ENCODE peak calls at places on chromosomes 2 and 18, in nine cellular contexts. U, D, C, V, Z, L, T, F and R are unnamed samples.
A peak's percentile ranks its signal among the peaks of the same experiment; 100 is the strongest.

GRCh38 chr2:162888641-162889040 is 50.1 kb upstream of the KCNH7 start:
- DNase-seq in U (no peak), D (no peak), C (no peak), V (no peak), Z (no peak), L (no peak), T (no peak), F (no peak), R (peak; percentile 33)

GRCh38 chr2:182593394-182593707 is 122.7 kb upstream of the DNAJC10 start:
- DNase-seq in U (no peak), D (no peak), C (no peak), V (no peak), Z (no peak), L (peak; percentile 79), T (no peak), F (peak; percentile 61), R (peak; percentile 81)

GRCh38 chr18:55287146-55287806 is 300.7 kb downstream of the TCF4 start:
- DNase-seq in U (no peak), D (no peak), C (peak; percentile 7), V (no peak), Z (no peak), L (no peak), T (no peak), F (no peak), R (no peak)

GRCh38 chr18:49319590-49319989 is 140.9 kb downstream of the DYM start:
- DNase-seq in U (no peak), D (no peak), C (no peak), V (no peak), Z (no peak), L (peak; percentile 7), T (peak; percentile 60), F (peak; percentile 31), R (no peak)

GRCh38 chr2:142825861-142826260 is 51.6 kb upstream of the KYNU start:
- DNase-seq in U (no peak), D (no peak), C (no peak), V (no peak), Z (no peak), L (peak; percentile 23), T (no peak), F (peak; percentile 4), R (peak; percentile 18)

GRCh38 chr2:109223490-109223889 is 94.5 kb downstream of the SH3RF3 start:
- DNase-seq in U (no peak), D (no peak), C (no peak), V (no peak), Z (no peak), L (no peak), T (no peak), F (no peak), R (no peak)

GRCh38 chr2:237723613-237724012 is 75.0 kb upstream of the RBM44 start:
- DNase-seq in U (no peak), D (no peak), C (peak; percentile 78), V (no peak), Z (no peak), L (no peak), T (peak; percentile 73), F (peak; percentile 44), R (no peak)

GRCh38 chr2:77977486-77978063 is 455.4 kb upstream of the LRRTM4 start:
- DNase-seq in U (no peak), D (no peak), C (peak; percentile 10), V (no peak), Z (no peak), L (no peak), T (no peak), F (no peak), R (no peak)

GRCh38 chr2:18598848-18599484 is 9.6 kb upstream of the NT5C1B start:
- DNase-seq in U (no peak), D (no peak), C (no peak), V (no peak), Z (no peak), L (no peak), T (no peak), F (no peak), R (no peak)

GRCh38 chr2:234745347-234745746 is 206.5 kb upstream of the SH3BP4 start:
- DNase-seq in U (no peak), D (no peak), C (no peak), V (no peak), Z (no peak), L (no peak), T (peak; percentile 63), F (no peak), R (no peak)

GRCh38 chr2:64562148-64562784 is 38.1 kb downstream of the AFTPH start:
- DNase-seq in U (no peak), D (no peak), C (no peak), V (no peak), Z (no peak), L (peak; percentile 11), T (no peak), F (peak; percentile 22), R (peak; percentile 47)

GRCh38 chr2:24576617-24577016 is 85.6 kb downstream of the NCOA1 start:
- DNase-seq in U (no peak), D (no peak), C (no peak), V (no peak), Z (no peak), L (no peak), T (no peak), F (no peak), R (no peak)

GRCh38 chr18:11502368-11502767 is 107.0 kb upstream of the SLC35G4 start:
- DNase-seq in U (no peak), D (no peak), C (no peak), V (no peak), Z (no peak), L (peak; percentile 65), T (no peak), F (peak; percentile 59), R (no peak)

GRCh38 chr2:8568543-8569302 is 113.1 kb upstream of the ID2 start:
- DNase-seq in U (no peak), D (no peak), C (no peak), V (peak; percentile 25), Z (no peak), L (no peak), T (no peak), F (peak; percentile 17), R (no peak)

GRCh38 chr2:159677654-159678053 is 34.7 kb upstream of the MARCHF7 start:
- DNase-seq in U (no peak), D (no peak), C (no peak), V (no peak), Z (no peak), L (peak; percentile 31), T (no peak), F (peak; percentile 19), R (peak; percentile 57)

GRCh38 chr18:55395811-55396210 is 192.2 kb downstream of the TCF4 start:
- DNase-seq in U (no peak), D (no peak), C (no peak), V (no peak), Z (no peak), L (no peak), T (no peak), F (no peak), R (no peak)

GRCh38 chr2:210859314-210859713 is 302.9 kb downstream of the CPS1 start:
- DNase-seq in U (no peak), D (no peak), C (peak; percentile 29), V (no peak), Z (no peak), L (no peak), T (no peak), F (no peak), R (no peak)

GRCh38 chr2:111897924-111898702 is at the start of gene MERTK:
- DNase-seq in U (peak; percentile 63), D (peak; percentile 95), C (peak; percentile 97), V (peak; percentile 87), Z (no peak), L (peak; percentile 75), T (peak; percentile 97), F (peak; percentile 20), R (peak; percentile 78)

GRCh38 chr2:106517329-106517728 is 30.2 kb downstream of the CD8B2 start:
- DNase-seq in U (no peak), D (no peak), C (no peak), V (no peak), Z (no peak), L (no peak), T (no peak), F (no peak), R (no peak)

GRCh38 chr2:35220471-35220870 is 1135.1 kb upstream of the CRIM1 start:
- DNase-seq in U (no peak), D (no peak), C (no peak), V (no peak), Z (no peak), L (no peak), T (no peak), F (no peak), R (no peak)

GRCh38 chr2:112960230-112960825 is 17.5 kb upstream of the IL36G start:
- DNase-seq in U (no peak), D (no peak), C (no peak), V (no peak), Z (no peak), L (no peak), T (no peak), F (no peak), R (no peak)
- TF ChIP-seq CTCF in U (no peak), D (no peak), C (peak; percentile 30), V (no peak), Z (no peak), L (no peak), T (peak; percentile 63), F (no peak), R (peak; percentile 7)

DNA sequence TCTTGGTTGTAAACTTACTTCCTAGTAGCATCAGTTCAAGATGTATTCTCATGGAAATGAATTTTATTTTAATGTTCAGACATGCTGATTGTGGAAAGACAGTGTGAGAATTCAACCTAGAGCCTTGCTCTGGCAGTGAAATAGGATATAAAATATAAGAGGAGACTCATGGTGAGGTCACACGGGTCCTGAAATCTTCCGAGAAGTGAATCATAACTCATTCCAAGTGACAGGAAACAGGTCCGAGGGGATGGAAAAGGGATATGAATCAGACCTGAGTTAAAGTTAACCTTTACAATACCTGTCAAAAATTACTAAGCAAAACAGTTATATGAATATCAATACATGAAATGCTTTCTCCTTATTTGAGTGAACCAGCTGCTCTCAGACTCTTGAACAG is 185.2 kb upstream of the LRRTM1 start:
- DNase-seq in U (no peak), D (no peak), C (no peak), V (no peak), Z (no peak), L (peak; percentile 23), T (no peak), F (peak; percentile 19), R (peak; percentile 60)
- H3K4me3 ChIP-seq in U (no peak overlapping the region), D (no peak overlapping the region), C (no peak overlapping the region), V (no peak overlapping the region), Z (no peak overlapping the region), L (no peak overlapping the region), T (no peak overlapping the region), F (no peak overlapping the region), R (no peak overlapping the region)

DNA sequence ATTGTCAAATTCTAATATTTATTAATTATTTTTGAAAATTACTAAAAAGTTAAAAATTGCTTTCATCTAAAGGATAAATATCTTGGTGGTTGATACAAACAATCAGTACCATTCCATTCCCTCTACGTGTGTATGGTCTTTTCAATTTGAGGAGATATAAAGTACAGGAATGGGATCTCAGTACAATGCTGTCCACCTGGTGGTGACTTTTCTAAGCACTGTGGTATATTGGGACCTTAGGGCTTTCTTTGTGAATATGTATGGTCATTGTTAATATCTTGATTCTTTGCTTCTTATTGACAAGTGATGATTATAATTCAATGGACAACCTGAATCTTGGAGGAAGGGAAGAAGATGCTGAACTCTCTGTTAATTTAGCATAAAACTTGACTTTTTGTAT is 83.1 kb downstream of the NBEAL1 start:
- DNase-seq in U (no peak), D (no peak), C (no peak), V (no peak), Z (no peak), L (no peak), T (no peak), F (no peak), R (peak; percentile 39)
- TF ChIP-seq CTCF in U (no peak), D (peak; percentile 37), C (peak; percentile 36), V (no peak), Z (no peak), L (peak; percentile 32), T (peak; percentile 73), F (peak; percentile 34), R (peak; percentile 40)

GRCh38 chr2:198702796-198703195 is 754.9 kb downstream of the SATB2 start:
- DNase-seq in U (no peak), D (no peak), C (no peak), V (no peak), Z (no peak), L (no peak), T (no peak), F (no peak), R (no peak)
- H3K4me3 ChIP-seq in U (no peak overlapping the region), D (no peak overlapping the region), C (no peak overlapping the region), V (no peak overlapping the region), Z (no peak overlapping the region), L (no peak overlapping the region), T (no peak overlapping the region), F (no peak overlapping the region), R (no peak overlapping the region)